ENCODE peak calls at places on chromosomes 12 and 14, in four cellular contexts. Q is H1, G is K562, V is HepG2. R is an unnamed sample.

GRCh38 chr12:95083471-95083870 is 10.1 kb upstream of the NR2C1 start:
- DNase-seq in Q (no peak), V (no peak), G (no peak), R (no peak)

GRCh38 chr14:38405851-38406630 is 150.1 kb upstream of the CLEC14A start:
- DNase-seq in G (no peak), Q (no peak), V (no peak), R (no peak)

GRCh38 chr14:55721353-55721752 is 141.3 kb downstream of the KTN1 start:
- DNase-seq in Q (no peak), V (no peak), G (no peak), R (peak; percentile 22)

GRCh38 chr12:116434155-116435065 is 124.8 kb upstream of the MAP1LC3B2 start:
- DNase-seq in G (peak; percentile 32), V (no peak), Q (peak; percentile 38), R (peak; percentile 91)

GRCh38 chr14:48546996-48547395 is 871.6 kb upstream of the MDGA2 start:
- DNase-seq in V (no peak), G (no peak), Q (no peak), R (no peak)

GRCh38 chr14:65302571-65303184 is 109.9 kb upstream of the FUT8 start:
- DNase-seq in Q (no peak), V (no peak), G (no peak), R (no peak)

GRCh38 chr12:93526786-93527428 is 45.6 kb upstream of the SOCS2 start:
- DNase-seq in V (peak; percentile 86), G (no peak), Q (no peak), R (peak; percentile 61)

GRCh38 chr12:112419269-112420133 is 754 bp downstream of the PTPN11 start:
- DNase-seq in V (peak; percentile 59), G (no peak), Q (no peak), R (no peak)

GRCh38 chr12:31246470-31246850 is 79.5 kb downstream of the SINHCAF start:
- DNase-seq in G (no peak), Q (no peak), V (no peak), R (no peak)

GRCh38 chr14:34038358-34039057 is 87.6 kb upstream of the EGLN3 start:
- DNase-seq in Q (no peak), G (no peak), V (peak; percentile 86), R (no peak)

GRCh38 chr14:68079941-68080697 is 260.5 kb downstream of the RAD51B start:
- DNase-seq in Q (no peak), G (no peak), V (peak; percentile 62), R (no peak)

DNA sequence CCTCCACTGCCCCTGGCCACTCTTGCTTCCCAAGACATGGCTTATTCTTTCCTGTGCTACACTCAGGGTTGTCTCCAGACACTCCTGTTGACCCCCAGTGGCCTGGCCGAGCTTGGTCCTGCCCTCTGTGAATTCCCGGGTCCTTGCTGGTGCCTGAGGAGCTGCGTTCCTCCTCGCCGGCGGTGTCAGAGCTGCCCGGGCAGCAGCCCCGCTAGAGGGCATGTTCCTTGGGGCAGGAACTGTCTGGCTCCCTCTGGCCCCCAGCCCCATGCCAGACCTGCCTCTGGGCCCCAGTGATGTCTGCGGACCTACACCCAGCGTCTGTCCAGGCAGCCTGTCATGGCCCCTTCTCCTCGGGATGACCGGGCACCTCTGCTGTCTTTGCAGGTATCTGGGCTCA is 68.4 kb downstream of the AACS start:
- DNase-seq in V (no peak), Q (no peak), G (no peak), R (no peak)
- TF ChIP-seq FOSL1 in V (no peak), Q (no peak), G (no peak), R (no peak)

DNA sequence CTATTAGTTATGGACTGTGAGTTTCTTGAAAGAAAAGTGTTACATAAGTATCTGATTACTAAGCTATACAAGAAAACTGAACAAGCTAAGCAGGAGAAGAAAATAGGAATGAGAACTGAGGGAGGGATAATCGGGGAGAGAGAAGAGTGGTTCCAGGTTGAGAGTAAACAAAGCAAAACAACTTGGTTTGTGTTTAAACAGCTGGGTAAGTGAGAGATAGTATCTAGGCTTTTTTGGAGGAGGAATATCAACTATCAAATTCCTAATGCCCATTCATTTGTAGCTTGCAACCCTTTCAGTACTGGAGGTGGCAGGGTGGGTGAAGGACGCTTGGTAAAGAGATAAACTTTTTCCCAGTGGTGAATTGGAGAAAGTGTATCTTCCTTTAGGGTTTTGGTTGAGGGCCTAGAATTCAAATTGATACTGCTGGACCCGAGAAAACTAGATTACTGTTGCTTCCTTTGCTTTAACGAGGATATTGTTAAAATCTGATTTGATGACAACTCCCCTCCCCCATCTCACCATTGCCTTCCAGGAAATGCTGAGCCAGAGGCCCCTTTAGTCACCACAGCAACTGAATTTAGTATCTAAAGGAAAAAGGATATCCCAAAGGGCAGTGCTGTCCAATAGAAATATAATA is 2.0 kb upstream of the SLC2A3 start:
- DNase-seq in G (peak; percentile 24), V (no peak), Q (no peak), R (no peak)
- TF ChIP-seq CTCF in G (no peak), V (no peak), Q (no peak), R (peak; percentile 43)

GRCh38 chr14:105076296-105076804 is 11.1 kb upstream of the GPR132 start:
- DNase-seq in V (no peak), G (no peak), Q (no peak), R (no peak)

GRCh38 chr14:105076805-105077648 is 11.8 kb upstream of the GPR132 start:
- DNase-seq in G (no peak), V (no peak), Q (no peak), R (no peak)

GRCh38 chr14:105078294-105078693 is 13.1 kb upstream of the GPR132 start:
- DNase-seq in G (no peak), Q (no peak), V (no peak), R (no peak)

GRCh38 chr14:105075364-105076295 is 10.4 kb upstream of the GPR132 start:
- DNase-seq in G (peak; percentile 88), V (no peak), Q (no peak), R (no peak)

GRCh38 chr14:105077649-105077995 is 12.4 kb upstream of the GPR132 start:
- DNase-seq in G (no peak), Q (no peak), V (no peak), R (no peak)
- TF ChIP-seq FOSL1 in G (no peak), Q (no peak), V (no peak), R (no peak)

GRCh38 chr12:6273209-6273928 is 37.1 kb upstream of the PLEKHG6 start:
- DNase-seq in G (no peak), V (no peak), Q (no peak), R (no peak)
- TF ChIP-seq CTCF in G (no peak), V (peak; percentile 54), Q (no peak), R (no peak)

GRCh38 chr14:91317381-91318313 is 73.1 kb upstream of the GPR68 start:
- DNase-seq in V (no peak), G (peak; percentile 23), Q (no peak), R (no peak)
- TF ChIP-seq FOSL1 in V (no peak), G (no peak), Q (no peak), R (no peak)

GRCh38 chr14:28629328-28630004 is 137.1 kb upstream of the FOXG1 start:
- DNase-seq in Q (no peak), G (no peak), V (no peak), R (no peak)

GRCh38 chr14:28630100-28630499 is 136.5 kb upstream of the FOXG1 start:
- DNase-seq in V (no peak), G (no peak), Q (no peak), R (no peak)

GRCh38 chr14:28635387-28635786 is 131.2 kb upstream of the FOXG1 start:
- DNase-seq in V (peak; percentile 39), G (peak; percentile 11), Q (no peak), R (peak; percentile 3)
- TF ChIP-seq CTCF in V (peak; percentile 64), G (no peak), Q (no peak), R (peak; percentile 51)

GRCh38 chr14:75497191-75497590 is 25.1 kb upstream of the BATF start:
- DNase-seq in G (no peak), Q (no peak), V (no peak), R (no peak)
- TF ChIP-seq FOSL1 in G (no peak), Q (no peak), V (no peak), R (no peak)

DNA sequence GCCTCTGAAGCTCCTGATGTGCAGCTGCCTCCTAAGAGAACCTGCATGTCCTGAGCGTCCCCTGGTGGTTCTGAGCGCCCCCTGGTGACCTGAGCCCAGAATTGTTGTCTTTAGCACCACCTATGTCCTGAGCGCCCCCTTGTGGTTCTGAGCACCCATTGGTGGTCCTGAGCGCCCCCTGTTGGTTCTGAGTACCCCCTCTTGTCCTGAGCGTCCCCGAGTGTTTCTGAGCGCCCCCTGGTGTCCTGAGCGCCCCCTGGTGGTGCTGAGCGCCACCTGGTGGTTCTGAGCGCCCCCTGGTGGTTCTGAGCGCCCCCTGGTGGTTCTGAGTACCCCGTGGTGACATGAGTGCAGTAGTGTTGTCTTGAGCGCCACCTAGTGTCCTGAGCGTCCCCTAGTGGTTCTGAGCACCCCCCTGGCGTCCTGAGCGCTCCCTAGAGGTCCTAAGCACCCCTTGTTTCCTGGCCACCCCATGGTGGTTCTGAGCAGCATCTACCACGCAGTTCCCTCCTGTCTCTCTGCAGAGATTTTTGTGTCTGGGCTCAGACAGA is 782.5 kb downstream of the TMEM121 start:
- DNase-seq in G (peak; percentile 49), Q (no peak), V (peak; percentile 35), R (no peak)
- TF ChIP-seq CTCF in G (peak; percentile 99), Q (peak; percentile 50), V (peak; percentile 76), R (peak; percentile 66)

GRCh38 chr12:50636505-50636904 is 127.4 kb upstream of the ATF1 start:
- DNase-seq in G (no peak), Q (no peak), V (no peak), R (no peak)

GRCh38 chr12:50639721-50640120 is 124.2 kb upstream of the ATF1 start:
- DNase-seq in Q (no peak), V (no peak), G (no peak), R (no peak)

GRCh38 chr12:50637870-50638481 is 125.9 kb upstream of the ATF1 start:
- DNase-seq in G (no peak), V (peak; percentile 40), Q (no peak), R (no peak)

GRCh38 chr12:50640321-50640939 is 123.5 kb upstream of the ATF1 start:
- DNase-seq in V (no peak), Q (no peak), G (no peak), R (no peak)

GRCh38 chr12:50638482-50638880 is 125.4 kb upstream of the ATF1 start:
- DNase-seq in G (no peak), V (no peak), Q (no peak), R (no peak)
- TF ChIP-seq FOSL1 in G (no peak), V (no peak), Q (no peak), R (no peak)

GRCh38 chr12:49146406-49146805 is 15.2 kb upstream of the TUBA1B start:
- DNase-seq in G (no peak), V (no peak), Q (no peak), R (no peak)
- TF ChIP-seq CTCF in G (no peak), V (no peak), Q (no peak), R (no peak)